ENCODE peak calls at places on chromosomes 16 and 17, in four cellular contexts. I, G, M and S are unnamed samples.

GRCh38 chr17:17420035-17420434 is 56.8 kb upstream of the MED9 start:
- DNase-seq in M (peak), G (peak), I (peak), S (no peak)

GRCh38 chr17:260031-260791 is 78.8 kb upstream of the DOC2B start:
- DNase-seq in M (peak), G (peak), I (peak), S (no peak)

GRCh38 chr17:68711858-68712257 is 110.7 kb upstream of the FAM20A start:
- DNase-seq in I (no peak), M (no peak), G (no peak), S (no peak)

GRCh38 chr17:5583426-5584382 is 605 bp downstream of the NLRP1 start:
- DNase-seq in I (peak), M (no peak), G (no peak), S (no peak)

GRCh38 chr16:23174622-23175021 is 7.9 kb upstream of the SCNN1G start:
- DNase-seq in G (no peak), M (no peak), I (peak), S (no peak)

GRCh38 chr17:28282596-28282995 is 36.4 kb upstream of the TMEM97 start:
- DNase-seq in M (no peak), G (no peak), I (peak), S (no peak)

GRCh38 chr16:69927056-69927757 is 23.9 kb upstream of the CLEC18A start:
- DNase-seq in M (no peak), I (no peak), G (peak), S (no peak)

GRCh38 chr17:62671553-62671952 is 44.1 kb downstream of the MRC2 start:
- DNase-seq in G (peak), I (no peak), M (no peak), S (no peak)

GRCh38 chr16:69709456-69710084 is 16.8 kb downstream of the NQO1 start:
- DNase-seq in I (peak), M (no peak), G (no peak), S (no peak)

GRCh38 chr16:61653544-61653943 is 382.7 kb downstream of the CDH8 start:
- DNase-seq in G (no peak), M (no peak), I (no peak), S (no peak)

GRCh38 chr16:82248257-82248656 is 78.2 kb upstream of the MPHOSPH6 start:
- DNase-seq in M (no peak), G (no peak), I (no peak), S (no peak)

GRCh38 chr16:88570691-88571092 is 489 bp downstream of the ZC3H18 start:
- DNase-seq in I (no peak), G (no peak), M (no peak), S (no peak)
- TF ChIP-seq CTCF in I (no peak), G (no peak), M (no peak), S (no peak)

GRCh38 chr16:85416267-85417109 is 196.6 kb upstream of the GSE1 start:
- DNase-seq in G (peak), I (peak), M (peak), S (peak)
- TF ChIP-seq CTCF in G (peak), I (no peak), M (peak), S (peak)

DNA sequence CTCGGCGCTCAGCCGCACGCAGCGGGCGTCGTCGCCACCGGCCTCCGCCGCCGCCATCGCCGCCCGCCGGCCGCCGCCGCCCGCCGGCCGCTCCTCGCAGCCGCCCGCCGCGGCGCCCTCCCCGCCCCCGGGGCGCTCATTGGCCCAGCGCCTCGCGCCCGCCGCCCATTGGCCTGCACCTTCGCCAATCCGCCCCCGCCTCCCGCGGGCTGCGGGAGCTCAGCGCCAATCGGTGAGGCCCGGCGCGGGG is at the start of gene PGP:
- DNase-seq in I (no peak), G (no peak), M (no peak), S (no peak)
- TF ChIP-seq CTCF in I (no peak), G (no peak), M (no peak), S (no peak)

GRCh38 chr17:81401727-81402529 is 6.7 kb downstream of the BAHCC1 start:
- DNase-seq in G (no peak), I (no peak), M (no peak), S (no peak)
- TF ChIP-seq CTCF in G (no peak), I (no peak), M (peak), S (no peak)

GRCh38 chr16:88003316-88003715 is 52.1 kb downstream of the BANP start:
- DNase-seq in I (peak), M (no peak), G (peak), S (no peak)

GRCh38 chr16:88005968-88006367 is 54.7 kb downstream of the BANP start:
- DNase-seq in I (peak), M (no peak), G (peak), S (no peak)

GRCh38 chr16:88003736-88004135 is 52.5 kb downstream of the BANP start:
- DNase-seq in G (peak), M (no peak), I (no peak), S (no peak)

GRCh38 chr16:88004391-88004790 is 53.2 kb downstream of the BANP start:
- DNase-seq in M (no peak), G (peak), I (peak), S (no peak)

GRCh38 chr16:88005148-88005547 is 53.9 kb downstream of the BANP start:
- DNase-seq in M (no peak), I (peak), G (peak), S (no peak)
- TF ChIP-seq CTCF in M (no peak), I (no peak), G (no peak), S (no peak)

GRCh38 chr17:49086649-49087048 is 45.9 kb upstream of the B4GALNT2 start:
- DNase-seq in G (no peak), I (no peak), M (no peak), S (no peak)
- TF ChIP-seq CTCF in G (no peak), I (no peak), M (no peak), S (no peak)

GRCh38 chr17:11997147-11997971 is at the start of gene ZNF18:
- DNase-seq in M (peak), I (peak), G (peak), S (peak)
- TF ChIP-seq CTCF in M (no peak), I (no peak), G (no peak), S (no peak)

GRCh38 chr16:3400779-3401688 is at the start of the genes ZNF174 and ZSCAN32:
- DNase-seq in I (peak), M (peak), G (peak), S (peak)
- TF ChIP-seq CTCF in I (no peak), M (no peak), G (no peak), S (no peak)

GRCh38 chr16:51245306-51245705 is 94.2 kb upstream of the SALL1 start:
- DNase-seq in I (no peak), M (no peak), G (no peak), S (no peak)

GRCh38 chr16:51237861-51238378 is 86.8 kb upstream of the SALL1 start:
- DNase-seq in M (no peak), G (no peak), I (no peak), S (no peak)

GRCh38 chr16:51243836-51244483 is 92.9 kb upstream of the SALL1 start:
- DNase-seq in I (no peak), M (no peak), G (no peak), S (no peak)

GRCh38 chr16:51239196-51239595 is 88.1 kb upstream of the SALL1 start:
- DNase-seq in G (no peak), M (no peak), I (no peak), S (no peak)

DNA sequence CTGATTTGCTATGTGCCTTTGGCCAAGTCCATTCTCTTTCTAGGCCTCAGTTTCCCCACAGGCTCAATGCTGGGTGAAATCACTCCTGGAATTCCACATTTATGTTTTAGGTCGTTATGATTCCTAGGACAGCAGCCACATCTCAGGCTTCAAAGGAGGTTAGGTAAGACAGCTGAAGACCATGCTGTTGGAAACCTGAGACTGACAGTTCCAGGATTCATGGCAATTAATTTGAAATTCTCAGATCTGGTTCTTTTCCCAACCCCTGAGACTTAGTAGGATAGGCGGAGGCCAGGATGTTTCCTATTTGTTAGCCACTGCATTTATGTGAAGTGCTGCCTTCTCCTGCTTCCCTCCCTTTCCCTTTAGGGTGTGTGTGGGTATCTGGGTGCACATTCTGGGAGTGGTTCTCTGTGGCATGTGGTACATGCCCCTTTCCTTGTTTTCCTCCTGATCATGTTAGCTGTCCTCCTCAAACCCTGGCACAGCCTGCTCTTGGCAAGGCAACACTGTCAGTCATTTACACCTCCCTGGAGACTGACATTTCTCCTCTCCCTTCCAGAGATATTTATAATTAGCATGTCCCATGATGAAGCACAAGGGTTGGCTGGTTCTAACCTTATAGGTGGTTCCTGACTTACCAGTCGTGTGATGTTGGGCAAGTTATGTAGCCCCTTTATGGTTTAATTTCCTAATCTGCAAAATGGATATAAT is 91.4 kb upstream of the SALL1 start:
- DNase-seq in M (no peak), G (no peak), I (no peak), S (no peak)
- TF ChIP-seq CTCF in M (no peak), G (no peak), I (no peak), S (no peak)

GRCh38 chr17:71914812-71915211 is 206.0 kb upstream of the SOX9 start:
- DNase-seq in G (no peak), M (no peak), I (no peak), S (no peak)

GRCh38 chr17:71914042-71914441 is 206.8 kb upstream of the SOX9 start:
- DNase-seq in M (no peak), G (no peak), I (no peak), S (no peak)

GRCh38 chr17:71905632-71906031 is 215.2 kb upstream of the SOX9 start:
- DNase-seq in G (no peak), I (no peak), M (no peak), S (no peak)

GRCh38 chr17:71909155-71909554 is 211.7 kb upstream of the SOX9 start:
- DNase-seq in I (no peak), M (no peak), G (no peak), S (no peak)

DNA sequence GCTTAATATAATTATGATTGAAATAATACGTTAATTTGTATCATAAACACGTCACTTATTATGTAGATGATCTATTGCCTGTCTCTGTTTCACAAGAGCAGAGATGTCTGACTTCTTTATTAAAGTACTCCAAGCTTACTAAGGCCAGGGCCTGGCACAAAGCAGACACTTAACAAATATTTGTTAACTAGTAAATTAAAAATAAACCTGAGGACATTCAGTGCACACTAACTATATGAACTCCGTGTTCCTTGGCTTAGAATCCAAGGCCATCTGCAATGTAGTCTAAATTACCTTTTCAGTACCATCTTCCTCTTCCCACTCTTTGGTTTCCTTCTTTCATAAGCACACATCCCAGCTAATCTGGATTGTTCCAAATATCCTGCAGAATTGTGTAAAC is 210.8 kb upstream of the SOX9 start:
- DNase-seq in G (no peak), M (no peak), I (no peak), S (no peak)
- TF ChIP-seq CTCF in G (no peak), M (no peak), I (no peak), S (no peak)